ENCODE peak calls at places on chromosome 21, in six cellular contexts. E is activated naive CD8-positive, alpha-beta T cell treated with anti-CD3 and anti-CD28 coated beads, Interleukin-2, amount 10 ng/mL, durations not matched to agents 7 days and 5 days; H is midbrain; G is T-helper 2 cell; V is activated CD4-positive, alpha-beta T cell treated with anti-CD3 and anti-CD28 coated beads for 36 hours; Q is posterior cingulate gyrus. A is an unnamed sample.

GRCh38 chr21:43659136-43660000 is at the start of the genes HSF2BP and RRP1B:
- DNase-seq in E (peak; percentile 93), H (peak; percentile 87), G (peak; percentile 73), V (peak; percentile 89), Q (peak; percentile 97), A (peak; percentile 87)

GRCh38 chr21:31108969-31109368 is 70.7 kb upstream of the KRTAP19-8 start:
- DNase-seq in E (no peak), H (peak; percentile 67), G (no peak), V (no peak), Q (no peak), A (no peak)

GRCh38 chr21:34845521-34846213 is 176.9 kb downstream of the CLIC6 start:
- DNase-seq in E (no peak), H (no peak), G (peak; percentile 13), V (peak; percentile 59), Q (no peak), A (no peak)

GRCh38 chr21:26194326-26194725 is 23.8 kb upstream of the APP start:
- DNase-seq in E (no peak), H (no peak), G (no peak), V (no peak), Q (no peak), A (no peak)

GRCh38 chr21:39489380-39489924 is 37.7 kb downstream of the SH3BGR start:
- DNase-seq in E (no peak), H (no peak), G (no peak), V (no peak), Q (no peak), A (no peak)

GRCh38 chr21:15080504-15080903 is 15.7 kb upstream of the NRIP1 start:
- DNase-seq in E (no peak), H (no peak), G (no peak), V (no peak), Q (no peak), A (no peak)

GRCh38 chr21:31813873-31814272 is 58.9 kb upstream of the HUNK start:
- DNase-seq in E (no peak), H (no peak), G (no peak), V (no peak), Q (no peak), A (no peak)

GRCh38 chr21:14880922-14881321 is 183.9 kb downstream of the NRIP1 start:
- DNase-seq in E (no peak), H (no peak), G (no peak), V (no peak), Q (no peak), A (no peak)

GRCh38 chr21:45158491-45159423 is 84.4 kb downstream of the ADARB1 start:
- DNase-seq in E (no peak), H (no peak), G (no peak), V (no peak), Q (peak; percentile 64), A (no peak)

GRCh38 chr21:33286076-33286475 is 19.9 kb downstream of the IL10RB start:
- DNase-seq in E (no peak), H (no peak), G (no peak), V (no peak), Q (no peak), A (no peak)

GRCh38 chr21:37914211-37914900 is 1.9 kb downstream of the KCNJ6 start:
- DNase-seq in E (peak; percentile 48), H (no peak), G (no peak), V (peak; percentile 43), Q (peak; percentile 85), A (no peak)

GRCh38 chr21:15976807-15977206 is 247.0 kb downstream of the USP25 start:
- DNase-seq in E (no peak), H (no peak), G (no peak), V (no peak), Q (no peak), A (no peak)

GRCh38 chr21:45983981-45984551 is 2.5 kb downstream of the COL6A1 start:
- DNase-seq in E (peak; percentile 31), H (no peak), G (peak; percentile 3), V (peak; percentile 11), Q (peak; percentile 87), A (no peak)

GRCh38 chr21:29538115-29538514 is 239.4 kb downstream of the BACH1 start:
- DNase-seq in E (no peak), H (no peak), G (no peak), V (no peak), Q (no peak), A (no peak)

GRCh38 chr21:22468893-22469292 is 1470.7 kb downstream of the NCAM2 start:
- DNase-seq in E (no peak), H (no peak), G (no peak), V (no peak), Q (no peak), A (no peak)

GRCh38 chr21:44931501-44932365 is 8.1 kb upstream of the SLX9 start:
- DNase-seq in E (peak; percentile 55), H (no peak), G (no peak), V (peak; percentile 46), Q (peak; percentile 77), A (no peak)

GRCh38 chr21:33690874-33691273 is 48.6 kb downstream of the ITSN1 start:
- DNase-seq in E (no peak), H (no peak), G (no peak), V (no peak), Q (no peak), A (no peak)

GRCh38 chr21:42525228-42525604 is 11.6 kb downstream of the SLC37A1 start:
- DNase-seq in E (no peak), H (no peak), G (no peak), V (no peak), Q (no peak), A (no peak)

GRCh38 chr21:46153259-46154154 is 1.9 kb downstream of the FTCD start:
- DNase-seq in E (peak; percentile 73), H (peak; percentile 63), G (peak; percentile 29), V (peak; percentile 82), Q (peak; percentile 91), A (no peak)

GRCh38 chr21:26881504-26882228 is 36.5 kb upstream of the ADAMTS1 start:
- DNase-seq in E (no peak), H (no peak), G (no peak), V (no peak), Q (no peak), A (no peak)

GRCh38 chr21:45130324-45130774 is 56.0 kb downstream of the ADARB1 start:
- DNase-seq in E (no peak), H (peak; percentile 23), G (no peak), V (no peak), Q (peak; percentile 87), A (no peak)

GRCh38 chr21:41397416-41397815 is 28.6 kb upstream of the MX1 start:
- DNase-seq in E (no peak), H (no peak), G (no peak), V (no peak), Q (peak; percentile 55), A (no peak)

GRCh38 chr21:29096619-29097018 is 23.2 kb upstream of the CCT8 start:
- DNase-seq in E (no peak), H (no peak), G (no peak), V (no peak), Q (no peak), A (no peak)

GRCh38 chr21:25881524-25882376 is 147.0 kb downstream of the GABPA start:
- DNase-seq in E (peak; percentile 66), H (peak; percentile 79), G (peak; percentile 25), V (peak; percentile 74), Q (peak; percentile 96), A (peak; percentile 53)

GRCh38 chr21:36583591-36583990 is 103.7 kb upstream of the CLDN14 start:
- DNase-seq in E (no peak), H (no peak), G (no peak), V (no peak), Q (no peak), A (no peak)

GRCh38 chr21:45874716-45875415 is 106.7 kb upstream of the COL6A1 start:
- DNase-seq in E (no peak), H (no peak), G (no peak), V (peak; percentile 65), Q (peak; percentile 70), A (no peak)

GRCh38 chr21:45452696-45453307 is 47.8 kb downstream of the COL18A1 start:
- DNase-seq in E (no peak), H (no peak), G (no peak), V (no peak), Q (no peak), A (no peak)

GRCh38 chr21:46155514-46156377 is at the start of gene FTCD:
- DNase-seq in E (peak; percentile 24), H (no peak), G (no peak), V (peak; percentile 1), Q (peak; percentile 65), A (no peak)

GRCh38 chr21:44405948-44406872 is 49.1 kb upstream of the LRRC3 start:
- DNase-seq in E (no peak), H (no peak), G (no peak), V (no peak), Q (no peak), A (no peak)

GRCh38 chr21:44255519-44255981 is 6.1 kb downstream of the DNMT3L start:
- DNase-seq in E (peak; percentile 15), H (no peak), G (no peak), V (no peak), Q (peak; percentile 55), A (no peak)

GRCh38 chr21:33368576-33368975 is 34.6 kb upstream of the IFNGR2 start:
- DNase-seq in E (no peak), H (no peak), G (no peak), V (no peak), Q (no peak), A (no peak)

A was measured in C1 segment of cervical spinal cord.